ENCODE peak calls at places on chromosomes 5 and 9, in seven cellular contexts. One of them, this sample, is unnamed.

GRCh38 chr5:120035815-120036577 is 406.6 kb downstream of the FAM170A start:
- DNase-seq in A549: no peak
- DNase-seq in AG09319: no peak
- DNase-seq in nephron progenitor cell: no peak
- DNase-seq in fibroblast of pulmonary artery: no peak
- DNase-seq in AG08395: no peak
- DNase-seq in HS-5: no peak
- DNase-seq in this sample: no peak

GRCh38 chr5:57486206-57486605 is 3.6 kb upstream of the ACTBL2 start:
- DNase-seq in AG09319: no peak
- DNase-seq in A549: no peak
- DNase-seq in fibroblast of pulmonary artery: no peak
- DNase-seq in nephron progenitor cell: no peak
- DNase-seq in AG08395: no peak
- DNase-seq in HS-5: no peak
- DNase-seq in this sample: no peak

GRCh38 chr9:136291306-136292025 is 12.4 kb downstream of the CCDC187 start:
- DNase-seq in AG08395: no peak
- DNase-seq in AG09319: no peak
- DNase-seq in A549: no peak
- DNase-seq in HS-5: no peak
- DNase-seq in fibroblast of pulmonary artery: no peak
- DNase-seq in nephron progenitor cell: no peak
- DNase-seq in this sample: no peak

GRCh38 chr9:96688215-96688614 is 33.1 kb upstream of the PRXL2C start:
- DNase-seq in AG09319: no peak
- DNase-seq in A549: no peak
- DNase-seq in nephron progenitor cell: no peak
- DNase-seq in AG08395: no peak
- DNase-seq in fibroblast of pulmonary artery: no peak
- DNase-seq in HS-5: no peak
- DNase-seq in this sample: no peak

GRCh38 chr5:123670981-123671557 is 159.1 kb downstream of the CSNK1G3 start:
- DNase-seq in A549: peak
- DNase-seq in nephron progenitor cell: peak
- DNase-seq in HS-5: peak
- DNase-seq in AG09319: no peak
- DNase-seq in fibroblast of pulmonary artery: peak
- DNase-seq in AG08395: peak
- DNase-seq in this sample: peak

GRCh38 chr5:167579701-167580045 is 711.8 kb upstream of the WWC1 start:
- DNase-seq in AG09319: no peak
- DNase-seq in fibroblast of pulmonary artery: peak
- DNase-seq in HS-5: no peak
- DNase-seq in nephron progenitor cell: no peak
- DNase-seq in A549: no peak
- DNase-seq in AG08395: no peak
- DNase-seq in this sample: no peak

GRCh38 chr9:114425126-114425525 is 37.3 kb upstream of the AKNA start:
- DNase-seq in fibroblast of pulmonary artery: no peak
- DNase-seq in A549: no peak
- DNase-seq in AG08395: no peak
- DNase-seq in AG09319: no peak
- DNase-seq in nephron progenitor cell: no peak
- DNase-seq in HS-5: no peak
- DNase-seq in this sample: no peak

GRCh38 chr9:129981180-129981907 is 61.6 kb downstream of the FNBP1 start:
- DNase-seq in AG09319: no peak
- DNase-seq in fibroblast of pulmonary artery: peak
- DNase-seq in AG08395: no peak
- DNase-seq in nephron progenitor cell: no peak
- DNase-seq in A549: no peak
- DNase-seq in HS-5: no peak
- DNase-seq in this sample: no peak

GRCh38 chr5:96075579-96076289 is 114.1 kb upstream of the ELL2 start:
- DNase-seq in AG09319: no peak
- DNase-seq in fibroblast of pulmonary artery: no peak
- DNase-seq in nephron progenitor cell: no peak
- DNase-seq in A549: no peak
- DNase-seq in AG08395: no peak
- DNase-seq in HS-5: no peak
- DNase-seq in this sample: no peak

GRCh38 chr9:21513431-21513830 is 31.3 kb upstream of the IFNE start:
- DNase-seq in AG09319: no peak
- DNase-seq in fibroblast of pulmonary artery: no peak
- DNase-seq in AG08395: no peak
- DNase-seq in nephron progenitor cell: no peak
- DNase-seq in HS-5: no peak
- DNase-seq in A549: no peak
- DNase-seq in this sample: no peak

GRCh38 chr5:154221371-154221896 is 30.9 kb downstream of the GALNT10 start:
- DNase-seq in A549: no peak
- DNase-seq in HS-5: peak
- DNase-seq in AG08395: peak
- DNase-seq in nephron progenitor cell: no peak
- DNase-seq in fibroblast of pulmonary artery: peak
- DNase-seq in AG09319: peak
- DNase-seq in this sample: peak

GRCh38 chr9:97900738-97901565 is 21.3 kb downstream of the TRMO start:
- DNase-seq in HS-5: peak
- DNase-seq in AG09319: no peak
- DNase-seq in A549: peak
- DNase-seq in fibroblast of pulmonary artery: peak
- DNase-seq in AG08395: peak
- DNase-seq in nephron progenitor cell: peak
- DNase-seq in this sample: peak

This sample was measured in stimulated activated naive CD4-positive, alpha-beta T cell.